ENCODE peak calls at places on chromosomes 16 and 17, in five cellular contexts. E is psoas muscle, W is C1 segment of cervical spinal cord, V is BJ, G is mucosa of gallbladder. X is an unnamed sample.

GRCh38 chr16:74896389-74897370 is 88.2 kb downstream of the WDR59 start:
- DNase-seq in E (no peak), W (no peak), V (no peak), G (peak; percentile 28), X (no peak)

GRCh38 chr16:78210305-78210704 is 110.9 kb downstream of the WWOX start:
- DNase-seq in E (no peak), W (no peak), V (no peak), G (no peak), X (no peak)

GRCh38 chr17:40070895-40071719 is 8.3 kb downstream of the THRA start:
- DNase-seq in E (peak; percentile 73), W (no peak), V (no peak), G (peak; percentile 84), X (peak; percentile 71)

GRCh38 chr16:22397459-22397858 is 23.0 kb upstream of the CDR2 start:
- DNase-seq in E (no peak), W (no peak), V (peak; percentile 93), G (no peak), X (no peak)

GRCh38 chr17:81685108-81685507 is 1.3 kb downstream of the HGS start:
- DNase-seq in E (no peak), W (no peak), V (no peak), G (no peak), X (no peak)

GRCh38 chr16:28863929-28864886 is 565 bp downstream of the SH2B1 start:
- DNase-seq in E (peak; percentile 33), W (no peak), V (no peak), G (no peak), X (no peak)

GRCh38 chr17:79036609-79037008 is 12.6 kb downstream of the C1QTNF1 start:
- DNase-seq in E (no peak), W (no peak), V (peak; percentile 80), G (no peak), X (no peak)

GRCh38 chr16:19031738-19032137 is 35.7 kb upstream of the COQ7 start:
- DNase-seq in E (no peak), W (no peak), V (no peak), G (no peak), X (no peak)

GRCh38 chr16:74297296-74297665 is 667 bp downstream of the PSMD7 start:
- DNase-seq in E (peak; percentile 19), W (no peak), V (no peak), G (no peak), X (no peak)

GRCh38 chr17:17495448-17496188 is 577 bp downstream of the RASD1 start:
- DNase-seq in E (peak; percentile 24), W (no peak), V (no peak), G (no peak), X (peak; percentile 25)

GRCh38 chr16:22627043-22627442 is 116.4 kb downstream of the NPIPB5 start:
- DNase-seq in E (no peak), W (no peak), V (no peak), G (no peak), X (peak; percentile 51)

GRCh38 chr17:12821376-12821940 is 32.2 kb downstream of the ARHGAP44 start:
- DNase-seq in E (no peak), W (no peak), V (no peak), G (no peak), X (no peak)

GRCh38 chr16:78762222-78762621 is 662.8 kb downstream of the WWOX start:
- DNase-seq in E (no peak), W (no peak), V (no peak), G (no peak), X (no peak)

GRCh38 chr16:67516296-67517177 is 12.1 kb upstream of the RIPOR1 start:
- DNase-seq in E (no peak), W (no peak), V (peak; percentile 26), G (no peak), X (no peak)

GRCh38 chr17:40542562-40543411 is 22.5 kb downstream of the CCR7 start:
- DNase-seq in E (peak; percentile 88), W (no peak), V (peak; percentile 84), G (peak; percentile 86), X (no peak)

GRCh38 chr16:29849505-29849904 is 13.5 kb downstream of the CDIPT start:
- DNase-seq in E (no peak), W (no peak), V (no peak), G (no peak), X (no peak)

GRCh38 chr16:47523342-47524006 is 62.3 kb downstream of the PHKB start:
- DNase-seq in E (no peak), W (no peak), V (no peak), G (no peak), X (no peak)

GRCh38 chr16:85047867-85048455 is 20.4 kb downstream of the KIAA0513 start:
- DNase-seq in E (no peak), W (no peak), V (no peak), G (no peak), X (peak; percentile 34)

GRCh38 chr17:1122681-1123396 is 56.9 kb downstream of the ABR start:
- DNase-seq in E (peak; percentile 85), W (no peak), V (no peak), G (peak; percentile 88), X (peak; percentile 96)

GRCh38 chr17:81239714-81240555 is 817 bp downstream of the NDUFAF8 start:
- DNase-seq in E (no peak), W (no peak), V (no peak), G (no peak), X (no peak)

GRCh38 chr17:50338645-50339044 is 7.3 kb upstream of the XYLT2 start:
- DNase-seq in E (no peak), W (no peak), V (no peak), G (no peak), X (no peak)

GRCh38 chr17:40121191-40121885 is 433 bp upstream of the MSL1 start:
- DNase-seq in E (peak; percentile 56), W (no peak), V (no peak), G (no peak), X (peak; percentile 92)

X was measured in posterior cingulate gyrus.